ENCODE peak calls at places on chromosomes 2 and 18, in eight cellular contexts. S is astrocyte of the spinal cord; L is brain microvascular endothelial cell; M is psoas muscle; R is CD4-positive, alpha-beta T cell; Y is Calu3; W is progenitor cell of endocrine pancreas; N is suprapubic skin. C is an unnamed sample.

GRCh38 chr2:236840857-236841256 is 244.8 kb upstream of the COPS8 start:
- DNase-seq in L (no peak), Y (no peak), S (no peak), R (no peak), M (no peak), N (no peak), W (no peak), C (no peak)

GRCh38 chr2:218032336-218033171 is 29.8 kb upstream of the TNS1 start:
- DNase-seq in W (no peak), R (no peak), N (peak), S (no peak), M (no peak), L (no peak), Y (peak), C (no peak)

GRCh38 chr2:239201531-239201876 is 199.3 kb downstream of the HDAC4 start:
- DNase-seq in R (no peak), M (peak), Y (no peak), W (no peak), N (no peak), L (no peak), S (no peak), C (no peak)

GRCh38 chr2:99710720-99711612 is 221.1 kb upstream of the REV1 start:
- DNase-seq in N (no peak), W (no peak), S (no peak), M (peak), R (no peak), Y (no peak), L (no peak), C (no peak)

GRCh38 chr2:140855471-140855870 is 1275.3 kb downstream of the LRP1B start:
- DNase-seq in R (no peak), Y (no peak), M (no peak), L (no peak), N (no peak), W (no peak), S (no peak), C (no peak)

GRCh38 chr2:608297-608696 is 68.9 kb downstream of the TMEM18 start:
- DNase-seq in S (no peak), L (no peak), W (no peak), Y (no peak), R (no peak), N (no peak), M (no peak), C (no peak)

GRCh38 chr2:75792146-75792545 is 81.4 kb upstream of the GCFC2 start:
- DNase-seq in Y (no peak), L (no peak), M (no peak), W (no peak), S (no peak), N (no peak), R (no peak), C (no peak)

GRCh38 chr2:207632575-207633492 is 7.6 kb upstream of the METTL21A start:
- DNase-seq in Y (peak), S (no peak), R (no peak), N (no peak), W (no peak), L (peak), M (no peak), C (no peak)

GRCh38 chr2:234335676-234336228 is 161.1 kb downstream of the ARL4C start:
- DNase-seq in N (peak), M (peak), W (no peak), L (peak), R (peak), Y (no peak), S (peak), C (no peak)

GRCh38 chr2:233480490-233481202 is 85.9 kb downstream of the USP40 start:
- DNase-seq in L (no peak), M (peak), Y (no peak), N (no peak), W (no peak), S (peak), R (no peak), C (no peak)

GRCh38 chr18:12420831-12421421 is 13.2 kb downstream of the PRELID3A start:
- DNase-seq in W (peak), N (no peak), L (no peak), R (no peak), Y (no peak), M (no peak), S (peak), C (peak)

GRCh38 chr18:34697233-34697632 is 12.9 kb upstream of the DTNA start:
- DNase-seq in W (no peak), R (no peak), N (no peak), S (peak), Y (no peak), M (no peak), L (no peak), C (no peak)

GRCh38 chr2:9889812-9890261 is 46.6 kb downstream of the TAF1B start:
- DNase-seq in R (no peak), W (no peak), Y (no peak), M (no peak), N (no peak), S (no peak), L (no peak), C (no peak)

GRCh38 chr2:204533629-204534370 is 11.5 kb upstream of the PARD3B start:
- DNase-seq in N (no peak), Y (peak), L (peak), M (no peak), S (peak), W (no peak), R (no peak), C (no peak)

GRCh38 chr2:98772531-98772930 is 41.6 kb upstream of the MGAT4A start:
- DNase-seq in N (no peak), M (no peak), Y (no peak), S (no peak), R (no peak), L (no peak), W (no peak), C (no peak)

GRCh38 chr2:44543773-44544725 is 182.3 kb downstream of the CAMKMT start:
- DNase-seq in N (no peak), L (no peak), M (no peak), S (peak), R (no peak), Y (no peak), W (no peak), C (no peak)

GRCh38 chr2:25342372-25343186 is 854 bp upstream of the DNMT3A start:
- DNase-seq in Y (peak), M (peak), S (peak), L (peak), R (peak), N (peak), W (peak), C (peak)

GRCh38 chr18:22459491-22459890 is 41.8 kb upstream of the CTAGE1 start:
- DNase-seq in N (no peak), S (no peak), R (no peak), Y (no peak), W (no peak), L (no peak), M (no peak), C (no peak)
- TF ChIP-seq CTCF in N (no peak), S (no peak), R (no peak), Y (no peak), W (no peak), L (no peak), M (no peak), C (no peak)

GRCh38 chr2:241609859-241610793 is 26.8 kb downstream of the THAP4 start:
- DNase-seq in W (peak), S (peak), R (peak), Y (peak), M (peak), L (peak), N (peak), C (peak)
- TF ChIP-seq CTCF in W (peak), S (peak), R (peak), Y (peak), M (peak), L (peak), N (peak), C (no peak)

DNA sequence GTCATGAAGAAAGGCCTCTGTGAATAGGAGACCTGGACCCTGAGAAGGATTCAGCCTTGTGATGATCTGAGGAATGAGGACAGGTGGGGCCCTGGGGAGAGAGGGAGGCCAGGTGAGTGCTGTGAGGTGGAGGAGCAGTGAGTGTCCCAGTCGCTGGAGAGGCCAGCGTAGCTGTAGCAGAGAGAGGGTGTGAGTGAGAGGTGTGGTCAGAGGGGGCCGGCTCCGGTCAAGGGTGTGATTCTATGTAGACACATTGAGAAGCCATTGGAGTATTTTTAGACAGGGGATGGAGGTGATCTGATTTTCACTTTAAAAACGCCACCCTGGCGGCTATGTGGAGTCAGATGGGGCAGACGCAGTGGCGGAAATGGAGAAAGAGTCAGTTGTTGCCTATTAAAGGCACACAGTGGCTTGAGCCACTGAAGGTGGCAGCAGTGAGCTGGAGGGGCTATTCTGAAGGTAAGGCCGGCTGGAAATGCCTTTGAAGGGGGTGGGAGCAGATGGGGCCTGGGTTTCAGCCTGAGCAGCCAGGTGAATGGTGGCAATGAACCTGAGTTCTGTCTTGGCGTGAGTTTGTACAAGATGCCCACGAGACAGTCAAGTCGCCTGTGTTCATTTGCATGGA is 55.6 kb downstream of the GREB1 start:
- DNase-seq in L (no peak), W (no peak), Y (no peak), S (no peak), R (no peak), M (no peak), N (no peak), C (no peak)
- TF ChIP-seq CTCF in L (peak), W (no peak), Y (no peak), S (peak), R (no peak), M (no peak), N (no peak), C (peak)

DNA sequence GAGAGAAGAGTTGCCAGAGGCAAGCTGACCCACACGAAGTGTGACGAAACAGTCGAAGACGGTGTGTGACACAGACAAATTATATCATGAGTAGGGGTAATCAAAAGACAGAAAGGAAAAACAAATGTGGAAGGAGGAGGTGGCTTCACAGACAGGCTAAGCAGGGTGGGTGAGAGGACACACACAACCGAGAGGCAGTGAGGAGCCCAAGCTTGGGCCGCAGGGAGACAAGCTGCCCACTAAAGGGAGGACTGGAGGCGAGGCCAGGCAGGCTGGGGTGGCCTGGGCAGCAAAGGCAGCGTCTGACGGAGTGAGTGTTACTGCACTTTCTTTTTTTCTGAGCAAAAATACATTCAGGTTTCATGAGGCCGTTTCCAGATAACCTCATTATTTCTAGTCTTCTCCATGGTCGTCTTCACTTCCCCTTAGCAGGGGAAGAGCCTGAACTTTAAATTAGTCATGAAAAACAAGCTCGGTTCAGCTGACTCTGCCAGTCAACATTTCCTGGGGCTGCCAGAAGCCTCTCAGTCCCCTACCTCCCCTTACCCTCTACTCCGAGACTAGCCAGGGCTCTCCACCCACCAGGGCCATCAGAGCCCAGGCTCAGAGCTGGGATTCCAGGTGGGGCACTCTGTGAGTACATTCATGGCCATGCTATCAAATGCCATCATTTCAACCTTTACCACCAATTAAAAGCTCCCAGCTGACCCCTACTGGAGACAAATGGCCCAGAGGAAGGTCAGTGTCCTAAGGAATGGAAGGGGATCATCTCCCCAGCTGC is 13.8 kb upstream of the ZFP36L2 start:
- DNase-seq in Y (no peak), R (no peak), N (no peak), L (no peak), M (no peak), W (no peak), S (no peak), C (no peak)
- TF ChIP-seq CTCF in Y (no peak), R (no peak), N (no peak), L (peak), M (peak), W (no peak), S (peak), C (no peak)

DNA sequence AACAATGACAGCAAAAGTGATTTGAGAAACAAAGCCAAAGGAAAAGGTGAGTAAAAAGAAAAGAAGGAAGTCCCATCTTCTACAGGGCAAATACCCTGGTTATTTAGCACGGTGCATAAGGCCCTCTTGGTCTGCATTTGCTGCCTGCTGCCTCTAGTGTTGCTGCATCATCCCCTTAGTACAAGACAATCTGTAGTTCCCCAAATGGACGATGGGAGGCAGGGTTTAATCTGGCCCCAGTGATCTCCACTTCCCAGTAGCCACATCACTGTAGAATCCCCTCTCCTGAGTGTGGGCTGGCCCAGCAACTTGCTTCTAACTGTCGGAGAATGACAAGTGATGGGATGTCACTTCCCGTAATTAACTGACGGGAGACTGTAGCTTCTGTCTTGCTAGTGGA is 85.1 kb downstream of the CTAGE1 start:
- DNase-seq in S (no peak), Y (no peak), M (no peak), R (no peak), L (no peak), W (no peak), N (no peak), C (no peak)
- TF ChIP-seq CTCF in S (no peak), Y (no peak), M (no peak), R (no peak), L (peak), W (peak), N (no peak), C (no peak)